ENCODE peak calls at places on chromosomes 11 and 22, in ten cellular contexts. D is ovary, H is AG10803, W is GM12865, K is stomach, Z is spleen, I is epithelial cell of proximal tubule, J is adrenal gland, T is psoas muscle, S is AG09309. L is an unnamed sample.

GRCh38 chr11:71418643-71419042 is 29.6 kb downstream of the DHCR7 start:
- DNase-seq in K (no peak), W (peak), D (no peak), S (no peak), T (no peak), H (no peak), I (no peak), Z (no peak), J (no peak), L (no peak)

GRCh38 chr11:43359432-43359818 is 705 bp downstream of the TTC17 start:
- DNase-seq in Z (no peak), T (no peak), H (peak), I (no peak), J (no peak), D (no peak), S (no peak), K (no peak), W (peak), L (peak)

GRCh38 chr11:17543574-17544180 is 539 bp downstream of the USH1C start:
- DNase-seq in W (no peak), T (no peak), S (no peak), I (no peak), K (no peak), Z (peak), D (no peak), H (no peak), J (no peak), L (no peak)

GRCh38 chr11:69526453-69526810 is 45.0 kb downstream of the LINC01488 start:
- DNase-seq in J (no peak), H (no peak), T (no peak), D (no peak), Z (peak), I (no peak), W (no peak), S (no peak), K (no peak), L (no peak)

GRCh38 chr22:40178417-40179409 is 988 bp downstream of the TNRC6B start:
- DNase-seq in J (no peak), K (no peak), D (no peak), W (peak), S (no peak), Z (peak), T (no peak), H (peak), I (no peak), L (peak)

GRCh38 chr11:128421577-128421976 is 165.8 kb downstream of the ETS1 start:
- DNase-seq in Z (no peak), W (no peak), H (peak), J (no peak), T (no peak), I (no peak), K (no peak), D (no peak), S (no peak), L (peak)

GRCh38 chr22:49298834-49299750 is 528.6 kb downstream of the BRD1 start:
- DNase-seq in T (no peak), D (no peak), S (no peak), W (no peak), K (peak), J (peak), Z (peak), I (no peak), H (no peak), L (no peak)

GRCh38 chr11:75896843-75897419 is 81.9 kb downstream of the UVRAG start:
- DNase-seq in W (peak), S (peak), H (peak), D (no peak), I (no peak), J (no peak), T (no peak), Z (no peak), K (no peak), L (peak)

GRCh38 chr11:59463176-59463575 is 6.4 kb downstream of the OR4D6 start:
- DNase-seq in Z (no peak), J (peak), K (no peak), I (no peak), S (no peak), T (no peak), W (no peak), H (peak), D (peak), L (peak)

GRCh38 chr11:70675697-70676374 is 277.5 kb downstream of the CTTN start:
- DNase-seq in S (no peak), D (no peak), Z (no peak), T (no peak), K (no peak), I (no peak), W (no peak), J (no peak), H (no peak), L (no peak)

GRCh38 chr11:67611704-67612587 is 5.2 kb downstream of the NDUFV1 start:
- DNase-seq in K (no peak), Z (no peak), S (no peak), H (no peak), I (no peak), J (no peak), T (no peak), D (no peak), W (no peak), L (no peak)

GRCh38 chr11:125082611-125083311 is 19.7 kb downstream of the SLC37A2 start:
- DNase-seq in K (no peak), H (peak), I (no peak), T (no peak), W (no peak), D (no peak), S (peak), J (peak), Z (no peak), L (peak)

GRCh38 chr22:17540481-17540880 is 22.8 kb upstream of the SLC25A18 start:
- DNase-seq in H (no peak), Z (no peak), J (no peak), I (no peak), S (no peak), W (no peak), K (no peak), D (no peak), T (no peak), L (no peak)
- TF ChIP-seq CTCF in H (no peak), Z (no peak), J (no peak), I (no peak), S (no peak), W (no peak), K (no peak), D (no peak), T (peak), L (peak)

GRCh38 chr11:116582621-116583020 is 190.2 kb downstream of the BUD13 start:
- DNase-seq in W (no peak), T (no peak), Z (no peak), H (no peak), D (no peak), J (no peak), K (no peak), S (no peak), I (no peak), L (no peak)

GRCh38 chr11:116581349-116581748 is 191.4 kb downstream of the BUD13 start:
- DNase-seq in I (no peak), D (no peak), W (no peak), K (no peak), S (no peak), J (no peak), T (no peak), H (no peak), Z (no peak), L (no peak)

GRCh38 chr11:116579857-116580727 is 192.7 kb downstream of the BUD13 start:
- DNase-seq in H (no peak), Z (peak), D (no peak), I (no peak), K (no peak), W (no peak), T (no peak), S (no peak), J (no peak), L (no peak)

GRCh38 chr11:116578971-116579687 is 193.7 kb downstream of the BUD13 start:
- DNase-seq in J (no peak), Z (no peak), S (no peak), D (no peak), I (no peak), K (no peak), H (peak), W (no peak), T (no peak), L (no peak)

GRCh38 chr11:116580828-116581227 is 192.0 kb downstream of the BUD13 start:
- DNase-seq in T (no peak), S (no peak), I (no peak), W (no peak), K (no peak), Z (peak), J (no peak), D (no peak), H (no peak), L (no peak)
- H3K4me3 ChIP-seq in T (peak), S (no peak), I (no peak), W (no peak), K (no peak), Z (no peak), J (no peak), D (no peak), H (no peak), L (no peak)

DNA sequence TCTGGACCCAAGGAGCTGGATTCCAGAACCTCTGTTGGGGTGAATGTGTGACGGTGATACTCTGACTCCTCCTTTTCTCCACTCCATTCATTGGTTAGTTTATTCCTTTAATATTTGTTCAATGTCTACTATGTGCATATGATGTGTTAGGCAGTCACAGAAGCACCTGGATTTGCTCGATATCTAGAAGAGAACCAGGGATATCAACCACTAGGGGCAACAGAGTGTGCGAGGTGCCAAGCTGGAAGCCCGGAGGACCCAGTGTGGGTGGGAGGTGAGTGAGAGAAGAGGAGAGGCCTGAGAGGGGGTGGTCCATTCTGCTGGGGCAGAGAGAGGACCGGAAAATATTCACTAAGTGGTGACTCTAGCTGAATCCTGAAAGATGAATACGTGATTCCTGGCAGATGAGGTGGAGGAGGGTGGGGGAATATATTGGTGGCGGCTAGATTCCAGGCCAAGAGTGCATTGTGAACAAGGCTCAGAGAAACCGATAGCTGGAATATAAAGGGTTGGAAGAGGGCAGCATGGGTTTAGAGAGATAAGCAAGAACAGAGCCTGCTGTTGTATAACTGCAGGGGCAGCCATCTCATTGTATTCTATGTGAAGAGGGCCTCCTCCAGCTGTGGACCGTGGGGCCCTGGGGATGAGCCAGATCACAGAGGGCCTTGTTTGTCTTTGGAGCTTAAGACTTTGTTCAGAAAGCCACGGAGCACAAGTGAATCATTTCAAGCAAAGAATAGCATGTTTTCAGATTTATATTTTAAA is 6.9 kb upstream of the TIMP3 start:
- DNase-seq in D (no peak), J (no peak), Z (no peak), S (no peak), T (no peak), H (no peak), W (no peak), K (no peak), I (no peak), L (no peak)
- TF ChIP-seq CTCF in D (no peak), J (no peak), Z (no peak), S (no peak), T (no peak), H (no peak), W (no peak), K (no peak), I (peak), L (no peak)

GRCh38 chr11:114379394-114380069 is 20.8 kb downstream of the C11orf71 start:
- DNase-seq in D (no peak), K (no peak), I (no peak), T (no peak), Z (no peak), J (no peak), S (no peak), H (no peak), W (no peak), L (no peak)
- H3K4me3 ChIP-seq in D (no peak), K (no peak), I (no peak), T (no peak), Z (no peak), J (no peak), S (no peak), H (no peak), W (no peak), L (no peak)

DNA sequence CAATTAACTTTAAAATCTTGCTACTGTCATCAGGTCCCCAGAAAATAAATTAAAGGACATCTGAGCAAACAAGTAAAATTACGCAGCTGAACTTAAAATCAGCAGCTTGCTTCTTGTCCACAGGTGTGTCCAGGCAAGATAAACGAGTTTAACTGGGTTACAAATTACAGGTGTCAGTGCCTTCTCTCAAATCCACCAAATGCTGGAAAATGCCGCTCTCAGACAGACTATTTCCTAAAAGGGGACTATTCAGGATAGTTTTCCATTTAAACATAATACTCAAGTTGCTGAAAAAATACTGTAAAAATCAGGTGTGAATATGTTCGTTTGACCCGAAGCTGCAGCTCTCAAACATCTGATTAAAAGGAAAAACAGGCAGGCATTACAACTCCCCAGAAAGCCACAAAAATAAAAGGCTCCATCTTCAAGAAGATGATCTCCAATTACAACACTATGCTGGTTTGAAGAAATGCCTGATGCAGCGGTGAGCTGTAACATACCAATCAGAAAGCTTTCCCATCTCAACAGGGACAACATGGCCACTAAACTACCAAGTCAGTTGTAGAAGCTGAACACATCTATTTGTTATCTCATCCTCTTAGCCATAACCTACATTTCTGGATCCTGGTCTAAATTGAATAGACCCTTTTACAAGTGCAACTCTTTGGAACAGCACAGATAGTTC is 82.1 kb downstream of the CADM1 start:
- DNase-seq in S (no peak), H (no peak), J (no peak), T (no peak), W (no peak), I (no peak), D (no peak), K (no peak), Z (no peak), L (no peak)
- TF ChIP-seq CTCF in S (no peak), H (no peak), J (no peak), T (no peak), W (no peak), I (no peak), D (no peak), K (no peak), Z (no peak), L (no peak)

DNA sequence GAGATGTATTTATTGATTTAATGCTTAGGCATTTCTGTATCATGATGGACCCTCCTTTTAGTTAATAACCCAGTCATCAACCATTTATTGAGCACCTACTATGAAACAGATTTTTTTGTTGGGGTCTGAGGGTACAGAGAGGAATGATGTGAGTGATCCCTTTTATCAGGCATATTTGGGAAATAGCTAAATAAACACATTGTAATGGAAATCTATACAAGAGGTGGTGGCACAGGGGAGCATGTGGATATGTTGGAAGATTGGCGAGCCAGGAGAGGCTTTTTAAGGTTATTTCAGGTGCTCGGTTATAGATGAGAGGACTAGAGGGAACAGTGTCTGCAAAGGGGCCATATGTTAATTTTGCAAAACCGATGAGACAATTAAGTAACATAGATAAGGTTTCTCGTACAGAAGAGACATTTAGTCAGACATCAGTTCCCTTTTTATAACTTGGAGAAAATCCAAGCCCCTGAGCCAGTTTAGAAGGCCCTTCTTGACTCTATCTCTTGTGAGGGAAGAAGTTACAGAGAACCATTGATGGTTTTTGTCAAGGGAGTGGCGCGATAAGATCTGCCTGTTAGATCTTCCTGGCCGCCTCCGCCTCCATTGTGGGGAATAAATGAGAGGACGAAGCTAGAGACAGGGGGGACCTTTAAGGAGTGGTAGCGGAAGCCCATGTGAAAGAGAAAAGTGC is 2.0 kb downstream of the ATXN10 start:
- DNase-seq in Z (no peak), K (no peak), T (no peak), W (no peak), S (no peak), D (no peak), J (no peak), I (no peak), H (no peak), L (no peak)
- H3K4me3 ChIP-seq in Z (no peak), K (no peak), T (no peak), W (peak), S (peak), D (no peak), J (no peak), I (peak), H (peak), L (no peak)

GRCh38 chr22:31829505-31829904 is 75.7 kb downstream of the DEPDC5 start:
- DNase-seq in Z (no peak), S (peak), I (peak), K (no peak), H (peak), W (peak), D (peak), J (peak), T (no peak), L (peak)

GRCh38 chr22:31828739-31829138 is 74.9 kb downstream of the DEPDC5 start:
- DNase-seq in S (no peak), D (no peak), I (no peak), J (no peak), W (peak), K (no peak), Z (no peak), T (no peak), H (peak), L (no peak)

GRCh38 chr22:31822523-31822922 is 68.7 kb downstream of the DEPDC5 start:
- DNase-seq in Z (no peak), J (no peak), I (no peak), T (no peak), H (no peak), W (no peak), D (no peak), K (no peak), S (no peak), L (no peak)

GRCh38 chr22:31825513-31825912 is 71.7 kb downstream of the DEPDC5 start:
- DNase-seq in D (no peak), K (no peak), S (no peak), T (no peak), H (no peak), J (no peak), W (no peak), I (no peak), Z (no peak), L (no peak)

DNA sequence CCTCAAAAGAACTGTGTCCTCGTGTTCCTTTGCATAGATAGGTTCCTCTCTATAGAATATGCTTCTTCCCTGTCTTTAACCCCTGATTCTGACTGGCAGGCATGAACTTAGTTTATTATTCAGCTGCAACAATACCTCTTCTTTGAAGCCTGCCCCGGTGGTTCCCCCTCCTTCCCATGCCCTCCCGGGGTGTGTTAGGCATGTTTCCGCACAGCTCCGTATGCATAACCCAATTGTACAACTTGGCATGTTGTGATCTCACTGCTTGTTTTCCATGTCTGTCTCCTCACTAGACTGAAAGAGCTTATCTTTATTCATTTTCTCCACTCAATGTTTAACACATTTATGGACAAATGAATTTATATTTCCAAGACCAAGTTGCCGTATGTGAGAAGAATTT is 72.6 kb downstream of the DEPDC5 start:
- DNase-seq in J (no peak), Z (no peak), D (no peak), W (no peak), I (no peak), T (no peak), H (no peak), S (no peak), K (no peak), L (no peak)
- TF ChIP-seq CTCF in J (no peak), Z (no peak), D (no peak), W (no peak), I (no peak), T (no peak), H (no peak), S (no peak), K (no peak), L (no peak)

GRCh38 chr11:117313103-117313502 is 3.0 kb downstream of the BACE1 start:
- DNase-seq in T (no peak), S (no peak), D (no peak), I (no peak), W (no peak), J (no peak), Z (peak), H (no peak), K (no peak), L (no peak)
- H3K4me3 ChIP-seq in T (no peak), S (no peak), D (no peak), I (no peak), W (no peak), J (no peak), Z (no peak), H (no peak), K (no peak), L (no peak)

L was measured in cardiac fibroblast.